ENCODE peak calls at places on chromosomes 6 and 20, in seven cellular contexts. G is H9, N is mesenchymal stem cell, P is mesendoderm, O is neuronal stem cell, A is H1, H is trophoblast cell. Q is an unnamed sample.

GRCh38 chr6:163343609-163344008 is 70.9 kb upstream of the QKI start:
- DNase-seq in G (no peak), N (no peak), P (no peak), O (no peak), A (no peak), H (no peak), Q (no peak)

GRCh38 chr20:41178904-41179432 is 41.6 kb downstream of the PLCG1 start:
- DNase-seq in G (peak; percentile 24), N (no peak), P (no peak), O (no peak), A (peak; percentile 46), H (no peak), Q (no peak)

GRCh38 chr6:7323074-7323473 is 10.1 kb upstream of the SSR1 start:
- DNase-seq in G (no peak), N (no peak), P (no peak), O (no peak), A (no peak), H (no peak), Q (no peak)

GRCh38 chr6:155313602-155314091 is 637 bp downstream of the TFB1M start:
- DNase-seq in G (no peak), N (no peak), P (no peak), O (no peak), A (no peak), H (peak; percentile 43), Q (no peak)

GRCh38 chr20:32980131-32980941 is 23.9 kb downstream of the SUN5 start:
- DNase-seq in G (no peak), N (no peak), P (no peak), O (no peak), A (no peak), H (no peak), Q (no peak)

GRCh38 chr6:153698637-153699036 is 340.4 kb upstream of the OPRM1 start:
- DNase-seq in G (no peak), N (no peak), P (no peak), O (no peak), A (no peak), H (no peak), Q (no peak)

GRCh38 chr6:26158581-26159416 is 71.6 kb downstream of the HFE start:
- DNase-seq in G (no peak), N (peak; percentile 75), P (peak; percentile 52), O (no peak), A (no peak), H (peak; percentile 55), Q (peak; percentile 46)

GRCh38 chr6:7656355-7656754 is 66.4 kb downstream of the SNRNP48 start:
- DNase-seq in G (no peak), N (no peak), P (no peak), O (no peak), A (no peak), H (no peak), Q (no peak)

GRCh38 chr6:35833534-35833933 is 28.4 kb downstream of the LHFPL5 start:
- DNase-seq in G (no peak), N (peak; percentile 56), P (no peak), O (no peak), A (no peak), H (peak; percentile 80), Q (peak; percentile 55)

GRCh38 chr6:8513174-8513573 is 77.8 kb upstream of the SLC35B3 start:
- DNase-seq in G (no peak), N (no peak), P (no peak), O (no peak), A (no peak), H (no peak), Q (no peak)

GRCh38 chr20:58017237-58017969 is 211.1 kb downstream of the ANKRD60 start:
- DNase-seq in G (peak; percentile 19), N (no peak), P (no peak), O (no peak), A (no peak), H (peak; percentile 90), Q (peak; percentile 1)

GRCh38 chr6:7535498-7535897 is 6.0 kb upstream of the DSP start:
- DNase-seq in G (no peak), N (no peak), P (no peak), O (no peak), A (no peak), H (peak; percentile 84), Q (peak; percentile 73)

GRCh38 chr20:62929051-62929538 is 2.8 kb upstream of the DIDO1 start:
- DNase-seq in G (peak; percentile 96), N (peak; percentile 79), P (peak; percentile 90), O (no peak), A (peak; percentile 82), H (peak; percentile 84), Q (peak; percentile 58)

GRCh38 chr6:142548571-142548970 is 246.8 kb downstream of the ADGRG6 start:
- DNase-seq in G (no peak), N (no peak), P (no peak), O (no peak), A (no peak), H (no peak), Q (no peak)

GRCh38 chr6:26006086-26006939 is 43.7 kb downstream of the TRIM38 start:
- DNase-seq in G (no peak), N (no peak), P (no peak), O (no peak), A (no peak), H (no peak), Q (no peak)

GRCh38 chr6:46490425-46491200 is 636 bp downstream of the RCAN2 start:
- DNase-seq in G (peak; percentile 74), N (peak; percentile 6), P (peak; percentile 64), O (peak; percentile 67), A (peak; percentile 82), H (no peak), Q (no peak)

GRCh38 chr6:20377623-20378265 is 23.9 kb upstream of the E2F3 start:
- DNase-seq in G (no peak), N (peak; percentile 64), P (no peak), O (no peak), A (no peak), H (peak; percentile 39), Q (peak; percentile 87)

GRCh38 chr20:58389324-58389967 is 417 bp downstream of the VAPB start:
- DNase-seq in G (no peak), N (peak; percentile 67), P (peak; percentile 67), O (no peak), A (no peak), H (peak; percentile 56), Q (peak; percentile 32)

GRCh38 chr6:128124713-128125112 is 223.9 kb upstream of the THEMIS start:
- DNase-seq in G (no peak), N (peak; percentile 60), P (peak; percentile 20), O (no peak), A (no peak), H (peak; percentile 75), Q (peak; percentile 39)

GRCh38 chr6:149372062-149372461 is 28.0 kb upstream of the SUMO4 start:
- DNase-seq in G (no peak), N (no peak), P (no peak), O (no peak), A (no peak), H (no peak), Q (no peak)

DNA sequence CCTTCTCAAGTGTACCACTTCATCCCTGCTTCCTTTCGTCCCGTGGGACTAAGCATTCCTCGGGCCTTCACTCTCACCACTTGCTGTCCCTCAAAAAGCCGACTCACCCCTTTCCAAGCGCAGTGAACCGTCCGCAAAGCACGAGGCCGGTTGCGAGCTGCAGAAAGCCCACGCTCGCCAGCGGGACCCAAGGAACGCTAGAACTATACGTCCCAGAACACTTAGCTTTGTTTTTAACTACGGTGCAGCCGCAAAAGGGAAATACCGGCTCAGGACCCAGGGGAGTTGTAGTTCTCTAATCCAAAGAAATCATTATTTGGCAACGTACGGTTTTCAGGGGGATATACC is 457 bp upstream of the POLR1H start:
- DNase-seq in G (no peak), N (peak; percentile 65), P (peak; percentile 43), O (no peak), A (no peak), H (no peak), Q (peak; percentile 36)
- H3K79me1 ChIP-seq in G (no peaks in the 10 kb centered on the region), N (peaks cover 6% of the 10 kb centered on the region), P (peaks cover 8% of the 10 kb centered on the region), O (peaks cover 4% of the 10 kb centered on the region), A (no peaks in the 10 kb centered on the region), H (peaks cover 4% of the 10 kb centered on the region), Q (peaks cover 22% of the 10 kb centered on the region)

GRCh38 chr20:49032455-49032854 is 13.7 kb upstream of the CSE1L start:
- DNase-seq in G (no peak), N (no peak), P (no peak), O (no peak), A (no peak), H (peak; percentile 79), Q (no peak)

GRCh38 chr20:49024220-49024619 is 21.9 kb upstream of the CSE1L start:
- DNase-seq in G (no peak), N (no peak), P (no peak), O (no peak), A (no peak), H (no peak), Q (no peak)

GRCh38 chr20:49029203-49029602 is 16.9 kb upstream of the CSE1L start:
- DNase-seq in G (no peak), N (no peak), P (no peak), O (no peak), A (no peak), H (peak; percentile 98), Q (peak; percentile 38)

GRCh38 chr20:49030954-49031619 is 15.0 kb upstream of the CSE1L start:
- DNase-seq in G (no peak), N (no peak), P (no peak), O (no peak), A (no peak), H (peak; percentile 21), Q (no peak)

DNA sequence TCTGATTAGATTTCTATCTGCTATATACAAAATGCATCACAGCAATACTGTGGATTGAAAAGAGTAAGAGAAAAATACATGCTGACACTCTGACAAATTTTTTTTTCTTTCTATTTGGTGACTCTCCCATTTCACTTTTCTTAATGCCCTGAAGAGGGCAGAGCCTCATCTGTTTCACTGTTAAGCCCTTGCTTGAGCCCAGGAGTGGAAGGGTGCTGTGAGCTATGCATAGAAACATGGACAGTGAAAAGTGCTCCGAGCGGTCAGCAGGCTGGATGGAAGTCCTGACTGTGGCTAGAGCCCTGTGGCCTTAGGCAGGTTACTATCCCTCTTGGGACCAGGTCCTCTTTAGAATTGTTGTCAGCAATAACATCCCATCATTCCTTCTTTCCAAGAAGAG is 17.4 kb upstream of the CSE1L start:
- DNase-seq in G (no peak), N (peak; percentile 29), P (peak; percentile 63), O (no peak), A (no peak), H (peak; percentile 69), Q (peak; percentile 41)
- H3K79me1 ChIP-seq in G (no peaks in the 10 kb centered on the region), N (peaks cover 9% of the 10 kb centered on the region), P (no peaks in the 10 kb centered on the region), O (no peaks in the 10 kb centered on the region), A (no peaks in the 10 kb centered on the region), H (no peaks in the 10 kb centered on the region), Q (no peaks in the 10 kb centered on the region)

GRCh38 chr6:2101213-2101612 is 144.2 kb downstream of the GMDS start:
- DNase-seq in G (no peak), N (no peak), P (no peak), O (no peak), A (no peak), H (no peak), Q (no peak)
- H3K79me1 ChIP-seq in G (no peaks in the 10 kb centered on the region), N (no peaks in the 10 kb centered on the region), P (no peaks in the 10 kb centered on the region), O (no peaks in the 10 kb centered on the region), A (no peaks in the 10 kb centered on the region), H (no peaks in the 10 kb centered on the region), Q (no peaks in the 10 kb centered on the region)

DNA sequence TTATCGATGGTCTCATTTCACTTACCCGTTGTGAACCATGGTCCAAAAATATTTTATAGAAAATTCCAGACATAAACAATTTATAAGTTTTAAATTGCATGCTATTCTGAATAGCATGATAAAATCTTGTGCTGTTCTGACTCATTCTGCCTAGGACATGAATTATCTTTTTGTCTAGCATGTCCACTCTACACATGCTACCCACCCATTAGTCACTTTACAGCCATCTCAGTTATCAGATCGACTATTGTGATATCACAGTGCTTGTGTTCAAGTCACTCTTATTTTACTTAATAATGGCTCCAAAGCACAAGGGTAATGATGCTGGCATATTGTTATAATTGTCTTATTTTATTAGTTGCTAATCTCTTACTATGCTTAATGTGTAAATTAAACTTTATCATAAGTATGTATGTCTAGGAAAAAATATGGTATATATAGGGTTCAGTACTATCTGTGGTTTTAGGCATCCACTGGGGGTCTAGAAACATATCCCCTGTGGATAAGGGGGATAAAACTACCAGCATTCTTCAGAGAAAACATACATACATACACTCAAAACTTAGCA is 252.0 kb upstream of the HTR1E start:
- DNase-seq in G (no peak), N (peak; percentile 46), P (no peak), O (no peak), A (no peak), H (peak; percentile 86), Q (no peak)
- H3K79me1 ChIP-seq in G (no peaks in the 10 kb centered on the region), N (no peaks in the 10 kb centered on the region), P (no peaks in the 10 kb centered on the region), O (no peaks in the 10 kb centered on the region), A (no peaks in the 10 kb centered on the region), H (peaks cover 13% of the 10 kb centered on the region), Q (no peaks in the 10 kb centered on the region)